ENCODE peak calls at places on chromosomes 3 and 15, in seven cellular contexts. W is Right ventricle myocardium inferior; P is T-cell; K is HCT116; R is activated T-cell treated with anti-CD3 and anti-CD28 coated beads, Interleukin-2, amount 50 U/mL, for 72 hours; I is psoas muscle; T is activated naive CD8-positive, alpha-beta T cell treated with anti-CD3 and anti-CD28 coated beads, Interleukin-2, amount 50 U/mL, for 24 hours. M is an unnamed sample.
A peak's percentile ranks its signal among the peaks of the same experiment; 100 is the strongest.

GRCh38 chr15:94177112-94177511 is 54.2 kb upstream of the MCTP2 start:
- ATAC-seq in W (no peak), P (no peak), K (no peak), R (peak; percentile 39), I (no peak), T (peak; percentile 58), M (no peak)

GRCh38 chr3:170907519-170908234 is 760 bp downstream of the EIF5A2 start:
- ATAC-seq in W (no peak), P (no peak), K (peak; percentile 20), R (no peak), I (no peak), T (peak; percentile 3), M (no peak)

GRCh38 chr3:46105313-46105919 is 78.1 kb upstream of the XCR1 start:
- ATAC-seq in W (no peak), P (no peak), K (no peak), R (no peak), I (no peak), T (no peak), M (no peak)

GRCh38 chr3:150797155-150797554 is 34.2 kb upstream of the SIAH2 start:
- ATAC-seq in W (no peak), P (no peak), K (no peak), R (peak; percentile 47), I (no peak), T (peak; percentile 79), M (no peak)

GRCh38 chr15:46151786-46152185 is 517.0 kb downstream of the SQOR start:
- ATAC-seq in W (no peak), P (no peak), K (no peak), R (no peak), I (no peak), T (no peak), M (no peak)

GRCh38 chr15:52103217-52104207 is 9.1 kb downstream of the BCL2L10 start:
- ATAC-seq in W (no peak), P (no peak), K (peak; percentile 70), R (peak; percentile 79), I (peak; percentile 66), T (peak; percentile 85), M (peak; percentile 84)

GRCh38 chr15:65994832-65995231 is 125.5 kb downstream of the RAB11A start:
- ATAC-seq in W (no peak), P (no peak), K (no peak), R (no peak), I (no peak), T (no peak), M (no peak)

GRCh38 chr15:69701198-69701597 is 248.6 kb downstream of the RPLP1 start:
- ATAC-seq in W (no peak), P (no peak), K (no peak), R (no peak), I (peak; percentile 62), T (no peak), M (no peak)

GRCh38 chr3:188188911-188189310 is 35.0 kb downstream of the LPP start:
- ATAC-seq in W (no peak), P (no peak), K (no peak), R (no peak), I (no peak), T (no peak), M (no peak)

GRCh38 chr3:171904829-171905228 is 61.7 kb downstream of the TMEM212 start:
- ATAC-seq in W (no peak), P (no peak), K (no peak), R (no peak), I (no peak), T (no peak), M (no peak)

GRCh38 chr3:169498336-169498735 is 165.2 kb downstream of the MECOM start:
- ATAC-seq in W (no peak), P (no peak), K (no peak), R (no peak), I (no peak), T (no peak), M (no peak)

GRCh38 chr3:12681586-12682371 is 17.9 kb upstream of the RAF1 start:
- ATAC-seq in W (peak; percentile 82), P (no peak), K (no peak), R (no peak), I (peak; percentile 40), T (peak; percentile 40), M (no peak)

GRCh38 chr3:127002195-127003174 is 19.6 kb downstream of the PLXNA1 start:
- ATAC-seq in W (peak; percentile 84), P (no peak), K (peak; percentile 49), R (no peak), I (peak; percentile 36), T (no peak), M (no peak)

GRCh38 chr3:152373379-152373778 is 104.7 kb downstream of the MBNL1 start:
- ATAC-seq in W (peak; percentile 18), P (no peak), K (no peak), R (peak; percentile 37), I (peak; percentile 23), T (no peak), M (no peak)

GRCh38 chr3:13420817-13421755 is 964 bp upstream of the NUP210 start:
- ATAC-seq in W (no peak), P (peak; percentile 43), K (no peak), R (peak; percentile 81), I (no peak), T (peak; percentile 79), M (peak; percentile 74)

GRCh38 chr3:43316783-43317460 is 30.6 kb downstream of the SNRK start:
- ATAC-seq in W (no peak), P (no peak), K (no peak), R (no peak), I (no peak), T (no peak), M (no peak)

GRCh38 chr3:63413523-63413922 is 135.4 kb downstream of the SYNPR start:
- ATAC-seq in W (no peak), P (no peak), K (no peak), R (no peak), I (no peak), T (no peak), M (no peak)

GRCh38 chr3:147391726-147392082 is 14.6 kb downstream of the ZIC4 start:
- ATAC-seq in W (no peak), P (no peak), K (no peak), R (no peak), I (no peak), T (no peak), M (no peak)

GRCh38 chr3:81249540-81250029 is 511.9 kb downstream of the GBE1 start:
- ATAC-seq in W (no peak), P (no peak), K (no peak), R (no peak), I (no peak), T (no peak), M (no peak)

GRCh38 chr15:85542488-85542887 is 162.1 kb downstream of the AKAP13 start:
- ATAC-seq in W (no peak), P (no peak), K (no peak), R (no peak), I (no peak), T (no peak), M (no peak)

GRCh38 chr15:95760508-95760907 is 570.0 kb upstream of the NR2F2 start:
- ATAC-seq in W (no peak), P (no peak), K (peak; percentile 64), R (no peak), I (peak; percentile 37), T (no peak), M (no peak)

GRCh38 chr3:180002006-180002405 is 34.7 kb downstream of the PEX5L start:
- ATAC-seq in W (no peak), P (no peak), K (no peak), R (no peak), I (no peak), T (no peak), M (no peak)

GRCh38 chr15:41999290-42000285 is 21.3 kb downstream of the PLA2G4E start:
- ATAC-seq in W (no peak), P (no peak), K (no peak), R (peak; percentile 57), I (no peak), T (peak; percentile 90), M (no peak)

GRCh38 chr3:36923523-36923943 is 21.3 kb downstream of the TRANK1 start:
- ATAC-seq in W (peak; percentile 38), P (no peak), K (peak; percentile 57), R (no peak), I (no peak), T (no peak), M (peak; percentile 47)

GRCh38 chr3:111299070-111299672 is 227.6 kb downstream of the NECTIN3 start:
- ATAC-seq in W (no peak), P (no peak), K (no peak), R (peak; percentile 34), I (no peak), T (peak; percentile 54), M (no peak)

GRCh38 chr3:77468408-77469045 is 428.6 kb downstream of the ROBO2 start:
- ATAC-seq in W (peak; percentile 22), P (no peak), K (no peak), R (no peak), I (no peak), T (no peak), M (no peak)

GRCh38 chr15:32682569-32682968 is 35.2 kb upstream of the GREM1 start:
- ATAC-seq in W (no peak), P (no peak), K (no peak), R (no peak), I (no peak), T (no peak), M (no peak)

GRCh38 chr3:71640549-71640948 is 57.0 kb upstream of the FOXP1 start:
- ATAC-seq in W (no peak), P (no peak), K (no peak), R (no peak), I (no peak), T (no peak), M (peak; percentile 55)

GRCh38 chr15:36601497-36601932 is 22.1 kb downstream of the CDIN1 start:
- ATAC-seq in W (peak; percentile 88), P (no peak), K (no peak), R (no peak), I (peak; percentile 87), T (no peak), M (no peak)

M was measured in stimulated activated memory B cell treated with anti-CD40 and anti-IgM and Interleukin-4, amounts not matched to agents 10 μg/mL and 1 μg/mL and 100 μg/mL, for 72 hours.